ENCODE peak calls at places on chromosomes 4 and X, in six cellular contexts. A is MCF 10A; M is effector CD4-positive, alpha-beta T cell; N is A549; Q is heart left ventricle; Z is tibial nerve. W is an unnamed sample.

GRCh38 chr4:168199262-168199957 is 107.1 kb downstream of the ANXA10 start:
- DNase-seq in M (no peak), Q (no peak), A (no peak), Z (no peak), N (no peak), W (no peak)

GRCh38 chr4:108078024-108078733 is 88.5 kb downstream of the HADH start:
- DNase-seq in Z (no peak), Q (no peak), A (no peak), N (no peak), M (no peak), W (no peak)

GRCh38 chr4:187547281-187547680 is 448.3 kb upstream of the ZFP42 start:
- DNase-seq in Z (no peak), N (no peak), M (no peak), Q (no peak), A (peak; percentile 11), W (no peak)

GRCh38 chrX:133265331-133265730 is 47.2 kb upstream of the TFDP3 start:
- DNase-seq in A (no peak), M (no peak), N (no peak), Q (no peak), Z (no peak), W (no peak)

GRCh38 chr4:107801766-107802211 is 22.9 kb upstream of the SGMS2 start:
- DNase-seq in N (no peak), M (no peak), Q (no peak), Z (no peak), A (peak; percentile 71), W (no peak)

GRCh38 chr4:146315184-146315583 is 100.8 kb downstream of the REELD1 start:
- DNase-seq in Q (no peak), M (no peak), N (no peak), A (no peak), Z (no peak), W (no peak)

GRCh38 chr4:126583509-126583908 is 1049.2 kb upstream of the INTU start:
- DNase-seq in M (no peak), Q (no peak), Z (no peak), N (peak; percentile 3), A (peak; percentile 44), W (no peak)

GRCh38 chr4:76588268-76588667 is 153.2 kb downstream of the SHROOM3 start:
- DNase-seq in Z (no peak), Q (no peak), M (no peak), N (no peak), A (no peak), W (no peak)

GRCh38 chr4:102642571-102643298 is 118.0 kb downstream of the MANBA start:
- DNase-seq in N (no peak), A (no peak), M (no peak), Z (no peak), Q (no peak), W (no peak)

GRCh38 chr4:52840531-52841350 is 21.4 kb upstream of the RASL11B start:
- DNase-seq in Q (no peak), A (no peak), N (no peak), Z (no peak), M (no peak), W (no peak)

GRCh38 chr4:120870279-120870673 is 52.2 kb downstream of the PRDM5 start:
- DNase-seq in Q (no peak), M (no peak), A (no peak), N (no peak), Z (no peak), W (no peak)

GRCh38 chrX:149618871-149619270 is 12.7 kb downstream of the TMEM185A start:
- DNase-seq in Z (no peak), M (no peak), Q (no peak), N (no peak), A (no peak), W (no peak)

GRCh38 chr4:6758732-6759131 is 23.8 kb upstream of the KIAA0232 start:
- DNase-seq in Z (no peak), M (no peak), N (peak; percentile 49), A (no peak), Q (no peak), W (no peak)

GRCh38 chr4:159267023-159267939 is 164.4 kb downstream of the RAPGEF2 start:
- DNase-seq in A (no peak), Q (no peak), M (no peak), N (no peak), Z (no peak), W (no peak)

GRCh38 chrX:39725114-39725513 is 372.6 kb downstream of the BCOR start:
- DNase-seq in M (no peak), N (peak; percentile 17), A (no peak), Q (no peak), Z (no peak), W (no peak)

GRCh38 chr4:154076921-154077320 is 288.0 kb upstream of the SFRP2 start:
- DNase-seq in A (peak; percentile 31), Z (no peak), N (no peak), M (no peak), Q (no peak), W (no peak)

GRCh38 chrX:1443496-1444075 is 9.1 kb downstream of the ASMTL start:
- DNase-seq in N (no peak), Z (no peak), A (no peak), Q (peak; percentile 14), M (no peak), W (no peak)

GRCh38 chr4:94536049-94536448 is 84.3 kb downstream of the PDLIM5 start:
- DNase-seq in Z (no peak), M (no peak), Q (no peak), N (no peak), A (no peak), W (no peak)

GRCh38 chr4:1793496-1793840 is 375 bp downstream of the FGFR3 start:
- DNase-seq in A (peak; percentile 18), N (peak; percentile 25), Z (no peak), Q (peak; percentile 56), M (peak; percentile 17), W (no peak)